ENCODE peak calls at places on chromosomes 6 and 20, in six cellular contexts. O, L, G, N, H and P are unnamed samples.

GRCh38 chr6:121309768-121310473 is 24.4 kb downstream of the TBC1D32 start:
- DNase-seq in O (no peak), L (peak), G (no peak), N (no peak), H (no peak), P (no peak)

GRCh38 chr6:17877196-17877889 is 110.1 kb downstream of the KIF13A start:
- DNase-seq in O (no peak), L (peak), G (no peak), N (no peak), H (no peak), P (no peak)

GRCh38 chr6:5379647-5380242 is 118.4 kb downstream of the FARS2 start:
- DNase-seq in O (peak), L (no peak), G (no peak), N (peak), H (peak), P (peak)

GRCh38 chr20:39338977-39339376 is 376.8 kb downstream of the DHX35 start:
- DNase-seq in O (no peak), L (no peak), G (no peak), N (no peak), H (no peak), P (no peak)

GRCh38 chr20:4113996-4114603 is 98.7 kb upstream of the RNF24 start:
- DNase-seq in O (no peak), L (no peak), G (no peak), N (no peak), H (no peak), P (no peak)

GRCh38 chr6:132797975-132798819 is at the start of gene SLC18B1:
- DNase-seq in O (peak), L (no peak), G (peak), N (peak), H (peak), P (peak)

GRCh38 chr6:4776967-4777925 is 1.0 kb downstream of the CDYL start:
- DNase-seq in O (peak), L (peak), G (no peak), N (peak), H (no peak), P (no peak)

GRCh38 chr20:1933465-1933870 is 38.3 kb downstream of the SIRPA start:
- DNase-seq in O (no peak), L (no peak), G (no peak), N (peak), H (no peak), P (no peak)

GRCh38 chr6:11007715-11008608 is 36.1 kb downstream of the ELOVL2 start:
- DNase-seq in O (no peak), L (no peak), G (no peak), N (no peak), H (peak), P (no peak)

GRCh38 chr6:48957781-48958180 is 505.3 kb downstream of the MMUT start:
- DNase-seq in O (no peak), L (no peak), G (no peak), N (no peak), H (no peak), P (no peak)

GRCh38 chr6:25085761-25086160 is 150.0 kb upstream of the RIPOR2 start:
- DNase-seq in O (no peak), L (no peak), G (no peak), N (no peak), H (no peak), P (no peak)

DNA sequence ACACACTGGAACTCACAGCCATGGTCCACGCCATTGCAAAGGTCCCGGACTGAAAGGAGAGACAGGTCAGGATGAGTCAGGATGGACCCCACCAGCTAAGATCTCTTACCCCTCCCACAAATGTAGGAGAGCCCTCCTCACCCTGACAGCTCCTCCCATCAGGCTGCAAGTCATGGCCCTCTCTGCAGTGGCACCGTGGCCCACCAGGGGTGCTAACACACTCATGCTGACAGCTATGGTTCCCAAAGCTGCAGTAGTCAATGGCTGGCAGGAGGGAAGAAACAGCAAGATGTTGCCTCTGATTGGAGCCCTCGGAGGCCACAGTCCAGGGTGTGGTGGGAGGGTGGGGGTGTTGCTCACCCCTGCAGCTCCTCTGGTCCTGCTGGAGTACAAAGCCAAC is 5.7 kb upstream of the RBPJL start:
- DNase-seq in O (no peak), L (no peak), G (no peak), N (peak), H (peak), P (peak)
- TF ChIP-seq CTCF in O (no peak), L (peak), G (no peak), N (peak), H (peak), P (peak)

GRCh38 chr6:134235937-134236751 is 81.8 kb downstream of the SGK1 start:
- DNase-seq in O (no peak), L (peak), G (no peak), N (no peak), H (peak), P (no peak)
- TF ChIP-seq CTCF in O (no peak), L (no peak), G (no peak), N (no peak), H (no peak), P (no peak)

GRCh38 chr20:44222969-44223368 is 12.4 kb upstream of the OSER1 start:
- DNase-seq in O (peak), L (no peak), G (no peak), N (peak), H (no peak), P (no peak)
- TF ChIP-seq CTCF in O (no peak), L (no peak), G (no peak), N (no peak), H (no peak), P (no peak)

GRCh38 chr20:50900261-50900660 is 31.0 kb downstream of the ADNP start:
- DNase-seq in O (no peak), L (no peak), G (no peak), N (no peak), H (no peak), P (no peak)

GRCh38 chr20:50898475-50898874 is 32.8 kb downstream of the ADNP start:
- DNase-seq in O (no peak), L (no peak), G (no peak), N (no peak), H (no peak), P (no peak)

GRCh38 chr20:50903353-50904051 is 27.7 kb downstream of the ADNP start:
- DNase-seq in O (no peak), L (no peak), G (no peak), N (no peak), H (no peak), P (no peak)

GRCh38 chr20:50904067-50904570 is 27.1 kb downstream of the ADNP start:
- DNase-seq in O (no peak), L (no peak), G (no peak), N (no peak), H (no peak), P (no peak)

GRCh38 chr20:50901301-50901700 is 29.9 kb downstream of the ADNP start:
- DNase-seq in O (no peak), L (no peak), G (no peak), N (no peak), H (no peak), P (no peak)
- TF ChIP-seq CTCF in O (no peak), L (no peak), G (no peak), N (no peak), H (no peak), P (no peak)

GRCh38 chr6:6825153-6825847 is 236.8 kb downstream of the LY86 start:
- DNase-seq in O (no peak), L (no peak), G (no peak), N (no peak), H (peak), P (no peak)
- TF ChIP-seq CTCF in O (no peak), L (no peak), G (no peak), N (no peak), H (no peak), P (no peak)

DNA sequence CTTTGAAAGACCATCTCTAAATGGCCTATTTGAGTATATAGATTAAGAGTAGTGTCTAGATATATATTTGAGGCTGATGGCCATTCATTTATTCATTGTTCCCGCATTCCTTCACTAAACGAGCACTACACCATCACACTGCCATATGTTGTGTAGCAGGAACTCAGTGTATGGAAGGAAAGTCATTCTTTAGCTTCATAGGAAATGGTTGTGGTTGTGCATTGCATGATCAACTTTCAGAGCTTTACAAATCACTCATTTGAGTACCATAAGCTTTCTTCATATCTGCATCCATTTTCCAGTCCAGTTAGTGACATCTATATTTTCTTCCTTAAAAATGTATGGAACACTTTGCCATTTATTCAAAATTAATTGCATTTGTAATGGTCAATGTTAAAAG is 97.9 kb downstream of the ARID1B start:
- DNase-seq in O (no peak), L (no peak), G (no peak), N (no peak), H (no peak), P (no peak)
- TF ChIP-seq CTCF in O (no peak), L (no peak), G (no peak), N (no peak), H (no peak), P (no peak)

GRCh38 chr20:58246346-58246745 is 17.9 kb upstream of the ANKRD60 start:
- DNase-seq in O (peak), L (no peak), G (no peak), N (peak), H (peak), P (no peak)
- TF ChIP-seq CTCF in O (no peak), L (peak), G (peak), N (peak), H (peak), P (no peak)

GRCh38 chr20:31739550-31739863 is 417 bp downstream of the TPX2 start:
- DNase-seq in O (no peak), L (no peak), G (no peak), N (no peak), H (no peak), P (no peak)
- TF ChIP-seq CTCF in O (no peak), L (no peak), G (no peak), N (no peak), H (no peak), P (no peak)